ENCODE peak calls at places on chromosomes 4 and X, in four cellular contexts. Z is IMR-90, Y is mesenchymal stem cell, R is upper lobe of right lung. Q is an unnamed sample. For H3K4me1, the result is how much of the 10 kb centered on the place peaks cover.

GRCh38 chr4:176478076-176478475 is 158.3 kb downstream of the SPCS3 start:
- DNase-seq in Z (peak), Y (no peak), R (no peak), Q (no peak)

GRCh38 chr4:162891788-162892707 is 274.6 kb downstream of the NAF1 start:
- DNase-seq in Z (no peak), Y (peak), R (no peak), Q (no peak)

GRCh38 chr4:3136454-3136853 is 62.0 kb downstream of the HTT start:
- DNase-seq in Z (peak), Y (peak), R (no peak), Q (no peak)

GRCh38 chr4:22733816-22734215 is 41.1 kb downstream of the GBA3 start:
- DNase-seq in Z (no peak), Y (no peak), R (no peak), Q (no peak)

GRCh38 chr4:57580710-57581109 is 470.5 kb upstream of the IGFBP7 start:
- DNase-seq in Z (no peak), Y (no peak), R (no peak), Q (no peak)

GRCh38 chr4:3814026-3814570 is 47.9 kb downstream of the ADRA2C start:
- DNase-seq in Z (no peak), Y (no peak), R (no peak), Q (no peak)

GRCh38 chrX:105701310-105702052 is 120.9 kb upstream of the NRK start:
- DNase-seq in Z (no peak), Y (peak), R (no peak), Q (no peak)

GRCh38 chr4:169745291-169745690 is 12.5 kb downstream of the HPF1 start:
- DNase-seq in Z (peak), Y (peak), R (no peak), Q (peak)

GRCh38 chrX:80138938-80139337 is 124.4 kb downstream of the TBX22 start:
- DNase-seq in Z (no peak), Y (no peak), R (no peak), Q (no peak)

GRCh38 chr4:40214661-40215418 is 18.0 kb downstream of the RHOH start:
- DNase-seq in Z (no peak), Y (no peak), R (no peak), Q (no peak)

GRCh38 chr4:42579903-42580302 is 77.0 kb downstream of the ATP8A1 start:
- DNase-seq in Z (no peak), Y (no peak), R (no peak), Q (no peak)

GRCh38 chr4:186808635-186809018 is 85.0 kb upstream of the FAT1 start:
- DNase-seq in Z (peak), Y (peak), R (no peak), Q (no peak)

GRCh38 chr4:147578057-147578476 is 39.1 kb upstream of the TMEM184C start:
- DNase-seq in Z (peak), Y (peak), R (no peak), Q (peak)

GRCh38 chrX:17654116-17654515 is 83.2 kb upstream of the SCML1 start:
- DNase-seq in Z (no peak), Y (no peak), R (no peak), Q (no peak)

GRCh38 chr4:47837582-47838294 is at the start of gene CORIN:
- DNase-seq in Z (no peak), Y (peak), R (peak), Q (peak)

GRCh38 chr4:2183394-2183793 is 58.5 kb downstream of the HAUS3 start:
- DNase-seq in Z (no peak), Y (no peak), R (no peak), Q (no peak)

GRCh38 chr4:126784966-126785580 is 847.7 kb upstream of the INTU start:
- DNase-seq in Z (peak), Y (no peak), R (no peak), Q (no peak)

GRCh38 chr4:81084029-81084428 is 53.5 kb downstream of the BMP3 start:
- DNase-seq in Z (peak), Y (peak), R (no peak), Q (no peak)

GRCh38 chr4:74446896-74447295 is 2.0 kb downstream of the AREG start:
- DNase-seq in Z (no peak), Y (no peak), R (no peak), Q (peak)

GRCh38 chrX:154596290-154596929 is 11.5 kb downstream of the CTAG1A start:
- DNase-seq in Z (peak), Y (peak), R (no peak), Q (peak)

GRCh38 chr4:98558366-98558765 is 100.0 kb downstream of the TSPAN5 start:
- DNase-seq in Z (no peak), Y (no peak), R (no peak), Q (no peak)

GRCh38 chrX:116240446-116240845 is 69.9 kb downstream of the AGTR2 start:
- DNase-seq in Z (no peak), Y (no peak), R (no peak), Q (no peak)

GRCh38 chr4:145531193-145531592 is 49.5 kb downstream of the SMAD1 start:
- DNase-seq in Z (no peak), Y (no peak), R (no peak), Q (no peak)

GRCh38 chr4:113968473-113968872 is 11.0 kb downstream of the ARSJ start:
- DNase-seq in Z (no peak), Y (no peak), R (no peak), Q (peak)

GRCh38 chr4:99389606-99390005 is 37.1 kb upstream of the ADH1C start:
- DNase-seq in Z (peak), Y (no peak), R (no peak), Q (no peak)

GRCh38 chrX:40755291-40756249 is 20.2 kb upstream of the MED14 start:
- DNase-seq in Z (peak), Y (no peak), R (no peak), Q (no peak)

GRCh38 chr4:108166038-108166437 is 2.7 kb downstream of the LEF1 start:
- DNase-seq in Z (no peak), Y (no peak), R (no peak), Q (no peak)

GRCh38 chrX:150692837-150693781 is at the start of gene MTMR1:
- DNase-seq in Z (no peak), Y (no peak), R (peak), Q (peak)

GRCh38 chr4:3291411-3291968 is 1.3 kb upstream of the RGS12 start:
- DNase-seq in Z (no peak), Y (no peak), R (peak), Q (no peak)

GRCh38 chr4:89299153-89299789 is 8.3 kb downstream of the GPRIN3 start:
- DNase-seq in Z (no peak), Y (no peak), R (no peak), Q (no peak)

GRCh38 chr4:89301902-89302301 is 5.7 kb downstream of the GPRIN3 start:
- DNase-seq in Z (no peak), Y (no peak), R (no peak), Q (no peak)

GRCh38 chr4:89300490-89300889 is 7.1 kb downstream of the GPRIN3 start:
- DNase-seq in Z (no peak), Y (no peak), R (no peak), Q (no peak)

GRCh38 chr4:89300060-89300459 is 7.5 kb downstream of the GPRIN3 start:
- DNase-seq in Z (no peak), Y (no peak), R (no peak), Q (no peak)

GRCh38 chr4:89301003-89301402 is 6.6 kb downstream of the GPRIN3 start:
- DNase-seq in Z (no peak), Y (no peak), R (no peak), Q (no peak)
- H3K4me1 ChIP-seq in Z (under half), Y (under half), R (under half), Q (under half)

GRCh38 chrX:2434764-2435163 is 66.0 kb downstream of the DHRSX start:
- DNase-seq in Z (no peak), Y (no peak), R (no peak), Q (no peak)

GRCh38 chrX:2430265-2430825 is 70.4 kb downstream of the DHRSX start:
- DNase-seq in Z (peak), Y (no peak), R (peak), Q (no peak)

GRCh38 chrX:2434270-2434669 is 66.5 kb downstream of the DHRSX start:
- DNase-seq in Z (no peak), Y (no peak), R (no peak), Q (no peak)

GRCh38 chrX:2435465-2435864 is 65.3 kb downstream of the DHRSX start:
- DNase-seq in Z (no peak), Y (no peak), R (no peak), Q (no peak)

DNA sequence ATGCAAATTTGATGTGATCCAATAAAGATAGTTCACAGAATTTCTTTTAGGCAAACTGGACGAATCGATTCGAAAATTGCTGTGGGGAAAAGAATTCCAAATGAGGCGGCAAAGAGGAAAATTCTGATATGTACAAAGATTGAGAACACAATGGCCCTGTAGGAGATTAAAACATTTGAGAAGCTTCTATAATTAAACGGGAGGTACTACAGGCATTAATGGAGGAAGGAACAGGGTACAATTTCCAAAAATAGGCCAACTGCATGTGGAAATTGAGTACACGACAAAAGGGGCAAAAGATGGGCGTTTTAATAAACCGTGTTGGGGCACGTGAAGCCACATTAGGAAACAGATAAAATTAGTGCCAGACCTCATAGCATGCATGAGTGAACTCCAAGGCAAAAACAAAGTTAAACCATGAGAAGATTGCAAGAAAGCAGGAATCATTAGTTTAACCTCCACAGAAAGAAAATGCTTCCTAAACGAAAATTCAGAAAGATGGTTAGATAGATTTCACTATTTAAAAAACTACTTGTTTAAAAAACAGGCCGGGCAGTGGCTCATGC is 68.4 kb downstream of the DHRSX start:
- DNase-seq in Z (no peak), Y (no peak), R (no peak), Q (no peak)
- H3K4me1 ChIP-seq in Z (under half), Y (under half), R (under half), Q (under half)

DNA sequence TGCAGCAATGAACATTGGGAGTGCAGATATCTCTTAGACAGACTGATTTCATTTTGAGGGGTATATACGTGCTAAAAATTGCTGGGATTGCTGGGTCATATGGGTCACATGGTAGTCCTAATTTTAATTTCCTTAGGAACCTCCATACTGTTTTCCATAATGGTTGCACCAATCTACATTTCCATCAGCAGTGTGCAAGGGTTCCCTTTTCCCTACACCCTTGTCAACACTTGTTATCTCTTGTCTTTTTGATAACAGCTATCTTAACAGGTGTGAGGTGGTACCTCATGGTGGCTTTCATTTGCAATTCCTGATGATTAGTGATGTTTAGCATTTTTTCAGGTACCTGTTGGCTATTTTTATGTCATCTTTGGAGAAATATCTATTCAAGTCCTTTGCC is 57.0 kb downstream of the GPC3 start:
- DNase-seq in Z (no peak), Y (no peak), R (no peak), Q (no peak)
- H3K4me1 ChIP-seq in Z (under half), Y (under half), R (under half), Q (under half)

DNA sequence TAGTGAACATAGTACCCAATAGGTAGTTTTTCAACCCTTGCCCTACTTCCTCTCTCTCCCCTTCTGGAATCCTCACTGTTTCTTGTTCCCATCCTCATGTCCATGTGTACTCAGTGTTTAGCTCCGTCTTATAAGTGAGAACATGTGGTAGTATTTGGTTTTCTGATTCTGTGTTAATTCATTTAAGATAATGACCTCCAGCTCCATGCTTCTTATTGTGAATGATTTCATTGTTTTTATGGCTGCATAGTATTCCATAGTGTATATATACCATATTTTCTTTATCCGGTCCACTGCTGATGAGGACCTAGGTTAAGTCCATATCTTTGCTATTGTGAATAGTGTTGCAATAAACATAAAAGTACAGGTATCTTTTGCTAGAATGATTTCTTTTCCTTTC is 31.0 kb downstream of the IRF2 start:
- DNase-seq in Z (no peak), Y (no peak), R (no peak), Q (no peak)
- H3K4me1 ChIP-seq in Z (under half), Y (under half), R (half or more), Q (under half)

DNA sequence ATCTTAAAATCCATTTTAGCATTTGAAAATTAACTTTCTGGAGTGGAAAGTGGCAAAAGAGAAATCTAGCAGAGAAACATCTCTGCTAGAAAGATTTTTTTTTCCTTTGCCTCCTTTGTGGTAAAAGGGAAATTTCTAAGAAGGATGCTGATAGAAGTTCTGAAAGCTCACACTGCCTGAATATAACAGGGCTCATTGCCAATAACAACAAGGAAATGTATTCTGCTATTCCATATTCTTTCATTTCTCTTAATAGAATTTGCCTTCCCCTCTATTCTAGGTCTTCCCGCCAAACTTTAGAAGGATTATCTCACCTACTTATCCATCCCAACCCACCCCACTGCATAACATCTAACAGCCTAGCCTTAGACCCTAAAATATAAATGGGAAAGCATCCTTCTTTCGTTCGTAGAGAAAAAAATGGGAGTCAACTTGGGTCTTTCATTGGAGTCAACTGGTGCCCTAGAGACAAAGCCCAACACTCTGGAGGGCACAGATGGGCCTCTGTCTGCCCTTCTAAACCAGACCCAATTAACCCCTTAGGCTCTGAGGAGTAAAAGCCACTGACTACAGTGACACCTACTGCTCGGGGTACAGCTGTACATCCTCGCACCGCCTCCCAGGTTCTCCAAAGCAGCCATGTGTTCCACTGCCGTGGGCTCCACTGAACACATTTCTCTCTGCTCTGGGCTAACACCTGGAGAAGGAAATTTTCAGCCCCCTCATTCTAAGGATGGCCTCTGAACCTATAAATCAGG is 103.9 kb downstream of the MAML3 start:
- DNase-seq in Z (peak), Y (no peak), R (no peak), Q (no peak)
- H3K4me1 ChIP-seq in Z (under half), Y (under half), R (under half), Q (under half)

GRCh38 chrX:72046447-72046846 is 85.3 kb downstream of the RTL5 start:
- DNase-seq in Z (no peak), Y (peak), R (no peak), Q (no peak)
- H3K4me1 ChIP-seq in Z (under half), Y (under half), R (under half), Q (under half)

GRCh38 chrX:6074532-6074931 is 154.1 kb downstream of the NLGN4X start:
- DNase-seq in Z (no peak), Y (no peak), R (no peak), Q (no peak)
- H3K4me1 ChIP-seq in Z (under half), Y (under half), R (under half), Q (under half)

Q was measured in osteoblast.